ENCODE peak calls at places on chromosomes 3 and 15, in five cellular contexts. B, K, I, J and Q are unnamed samples.

GRCh38 chr3:154932633-154933032 is 147.5 kb upstream of the MME start:
- DNase-seq in B (no peak), J (no peak), K (no peak), I (no peak), Q (no peak)

GRCh38 chr3:191051037-191051436 is 148.0 kb upstream of the OSTN start:
- DNase-seq in I (no peak), B (peak; percentile 64), K (peak; percentile 21), J (peak; percentile 47), Q (peak; percentile 19)

GRCh38 chr3:183537295-183537730 is 18.2 kb downstream of the KLHL6 start:
- DNase-seq in K (no peak), J (peak; percentile 49), I (peak; percentile 71), B (no peak), Q (no peak)

GRCh38 chr15:55267401-55268053 is 22.1 kb downstream of the RAB27A start:
- DNase-seq in I (peak; percentile 75), K (no peak), J (peak; percentile 74), B (no peak), Q (no peak)

GRCh38 chr3:190739726-190740230 is 122.7 kb downstream of the GMNC start:
- DNase-seq in B (no peak), J (no peak), I (no peak), K (no peak), Q (no peak)

GRCh38 chr3:75886971-75887526 is 101.7 kb upstream of the ZNF717 start:
- DNase-seq in K (no peak), B (no peak), J (no peak), I (no peak), Q (no peak)

GRCh38 chr3:105647047-105647446 is 221.8 kb downstream of the CBLB start:
- DNase-seq in J (peak; percentile 96), B (no peak), I (no peak), K (no peak), Q (no peak)

GRCh38 chr3:45748068-45748467 is 48.3 kb downstream of the SLC6A20 start:
- DNase-seq in B (no peak), I (no peak), J (no peak), K (no peak), Q (no peak)

GRCh38 chr3:33260104-33260503 is 17.1 kb upstream of the FBXL2 start:
- DNase-seq in K (no peak), J (no peak), B (no peak), I (no peak), Q (no peak)

GRCh38 chr3:121152573-121152972 is 244.6 kb downstream of the STXBP5L start:
- DNase-seq in I (no peak), K (no peak), J (no peak), B (peak; percentile 33), Q (no peak)

GRCh38 chr3:69787436-69788168 is 48.3 kb downstream of the MITF start:
- DNase-seq in B (no peak), K (no peak), J (peak; percentile 83), I (no peak), Q (no peak)

GRCh38 chr3:48561045-48561736 is 2.4 kb downstream of the UCN2 start:
- DNase-seq in K (peak; percentile 73), I (peak; percentile 83), B (peak; percentile 19), J (peak; percentile 64), Q (peak; percentile 69)
- TF ChIP-seq CTCF in K (peak; percentile 11), I (peak; percentile 27), B (peak; percentile 5), J (peak; percentile 45), Q (peak; percentile 18)

GRCh38 chr15:28955686-28956421 is 70.1 kb downstream of the APBA2 start:
- DNase-seq in J (peak; percentile 79), K (no peak), B (peak; percentile 47), I (no peak), Q (no peak)

GRCh38 chr15:28954466-28955159 is 68.8 kb downstream of the APBA2 start:
- DNase-seq in I (no peak), K (no peak), J (no peak), B (no peak), Q (no peak)

GRCh38 chr15:28952666-28953491 is 67.1 kb downstream of the APBA2 start:
- DNase-seq in K (no peak), I (no peak), J (no peak), B (no peak), Q (no peak)

GRCh38 chr15:28955160-28955502 is 69.4 kb downstream of the APBA2 start:
- DNase-seq in J (peak; percentile 69), I (no peak), B (peak; percentile 86), K (no peak), Q (no peak)

DNA sequence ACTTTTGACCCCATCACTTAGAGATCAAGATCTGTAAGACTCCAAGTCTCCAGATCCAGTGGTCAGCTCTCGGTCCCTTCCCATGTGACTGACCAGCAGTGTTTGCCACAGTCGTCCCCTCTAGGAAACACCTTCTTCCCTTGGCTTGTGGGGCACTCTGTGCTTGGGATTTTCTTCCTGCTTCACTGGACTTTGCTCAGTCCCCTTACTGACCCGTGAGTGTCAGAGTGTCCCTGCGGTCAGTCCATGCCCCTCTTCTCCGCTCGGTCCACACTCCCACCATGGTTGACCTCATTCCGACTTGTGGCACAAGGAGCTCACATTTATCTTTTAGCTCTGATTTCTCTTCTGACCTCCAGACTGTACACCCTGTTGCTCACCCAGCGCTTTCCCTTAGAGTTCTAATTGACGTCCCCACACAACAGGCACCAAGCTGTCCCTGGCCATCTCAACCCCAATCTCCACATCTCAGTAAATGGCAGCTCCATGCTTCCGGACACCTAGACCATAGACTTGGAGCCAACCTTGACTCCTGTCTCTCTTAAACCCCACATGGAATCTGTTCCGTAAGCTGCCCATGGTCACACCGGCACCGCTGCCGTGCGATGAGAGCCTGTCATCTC is 67.9 kb downstream of the APBA2 start:
- DNase-seq in B (no peak), K (no peak), J (no peak), I (no peak), Q (no peak)
- TF ChIP-seq CTCF in B (no peak), K (no peak), J (no peak), I (no peak), Q (no peak)

GRCh38 chr15:62124953-62125263 is 40.2 kb downstream of the C2CD4B start:
- DNase-seq in B (peak; percentile 39), J (no peak), K (no peak), I (no peak), Q (no peak)

GRCh38 chr15:62126364-62126763 is 38.7 kb downstream of the C2CD4B start:
- DNase-seq in I (no peak), J (no peak), B (no peak), K (no peak), Q (no peak)

GRCh38 chr15:62128916-62129315 is 36.2 kb downstream of the C2CD4B start:
- DNase-seq in J (no peak), I (no peak), B (peak; percentile 82), K (no peak), Q (no peak)

GRCh38 chr15:62124176-62124952 is 40.7 kb downstream of the C2CD4B start:
- DNase-seq in I (no peak), K (no peak), B (no peak), J (peak; percentile 20), Q (no peak)

GRCh38 chr15:62125763-62126162 is 39.3 kb downstream of the C2CD4B start:
- DNase-seq in J (peak; percentile 50), K (no peak), I (no peak), B (no peak), Q (no peak)
- TF ChIP-seq CTCF in J (peak; percentile 42), K (no peak), I (peak; percentile 46), B (peak; percentile 21), Q (peak; percentile 8)

GRCh38 chr15:68313501-68314390 is 36.2 kb downstream of the FEM1B start:
- DNase-seq in I (peak; percentile 38), J (no peak), B (no peak), K (no peak), Q (no peak)
- TF ChIP-seq CTCF in I (no peak), J (no peak), B (no peak), K (no peak), Q (no peak)

DNA sequence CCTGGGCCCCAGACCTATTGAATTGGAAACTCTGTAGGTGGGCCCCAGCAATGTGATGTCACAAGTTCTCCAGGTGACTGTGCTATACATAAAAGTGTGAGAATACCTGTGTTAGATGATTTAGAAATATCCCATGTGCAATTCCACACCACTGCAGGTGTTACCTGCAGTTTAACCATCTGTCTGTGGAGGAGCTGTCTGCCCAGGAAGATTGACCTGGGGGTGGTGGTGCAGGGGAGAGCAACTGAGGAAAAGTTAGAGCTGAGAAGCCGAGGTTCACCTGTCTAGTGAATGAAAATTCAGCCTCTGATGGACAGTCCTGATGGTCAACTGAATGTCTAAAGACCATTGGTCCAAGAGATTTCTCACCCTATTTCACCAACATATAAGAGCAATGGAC is 132.2 kb upstream of the SLC24A5 start:
- DNase-seq in B (no peak), J (no peak), K (no peak), I (no peak), Q (no peak)
- TF ChIP-seq CTCF in B (no peak), J (no peak), K (no peak), I (no peak), Q (peak; percentile 32)

GRCh38 chr3:52108302-52109232 is 45.7 kb downstream of the POC1A start:
- DNase-seq in K (no peak), J (no peak), B (no peak), I (no peak), Q (no peak)
- TF ChIP-seq CTCF in K (peak; percentile 8), J (no peak), B (no peak), I (peak; percentile 20), Q (no peak)